ENCODE peak calls at places on chromosomes 1 and 21, in ten cellular contexts. One of them, this sample, is unnamed.

GRCh38 chr1:33256335-33256700 is at the start of gene ZNF362:
- DNase-seq in IMR-90: peak
- DNase-seq in kidney epithelial cell: no peak
- DNase-seq in AG04450: peak
- DNase-seq in GM13977: peak
- DNase-seq in endothelial cell: peak
- DNase-seq in thoracic aorta: no peak
- DNase-seq in transverse colon: peak
- DNase-seq in heart right ventricle: peak
- DNase-seq in osteoblast: peak
- DNase-seq in this sample: peak

GRCh38 chr1:64337476-64337875 is 132.5 kb upstream of the CACHD1 start:
- DNase-seq in IMR-90: no peak
- DNase-seq in kidney epithelial cell: no peak
- DNase-seq in AG04450: no peak
- DNase-seq in GM13977: no peak
- DNase-seq in endothelial cell: no peak
- DNase-seq in thoracic aorta: no peak
- DNase-seq in transverse colon: no peak
- DNase-seq in heart right ventricle: no peak
- DNase-seq in osteoblast: no peak
- DNase-seq in this sample: no peak

GRCh38 chr1:197200468-197200899 is 54.0 kb upstream of the ASPM start:
- DNase-seq in IMR-90: peak
- DNase-seq in kidney epithelial cell: no peak
- DNase-seq in AG04450: no peak
- DNase-seq in GM13977: no peak
- DNase-seq in endothelial cell: no peak
- DNase-seq in thoracic aorta: no peak
- DNase-seq in transverse colon: no peak
- DNase-seq in heart right ventricle: no peak
- DNase-seq in osteoblast: no peak
- DNase-seq in this sample: no peak

GRCh38 chr1:220323717-220324116 is 51.5 kb upstream of the RAB3GAP2 start:
- DNase-seq in IMR-90: no peak
- DNase-seq in kidney epithelial cell: no peak
- DNase-seq in AG04450: no peak
- DNase-seq in GM13977: no peak
- DNase-seq in endothelial cell: no peak
- DNase-seq in thoracic aorta: no peak
- DNase-seq in transverse colon: no peak
- DNase-seq in heart right ventricle: no peak
- DNase-seq in osteoblast: no peak
- DNase-seq in this sample: no peak

GRCh38 chr1:154213274-154213673 is 7.1 kb upstream of the CFAP141 start:
- DNase-seq in IMR-90: peak
- DNase-seq in kidney epithelial cell: no peak
- DNase-seq in AG04450: no peak
- DNase-seq in GM13977: no peak
- DNase-seq in endothelial cell: no peak
- DNase-seq in thoracic aorta: no peak
- DNase-seq in transverse colon: no peak
- DNase-seq in heart right ventricle: no peak
- DNase-seq in osteoblast: peak
- DNase-seq in this sample: no peak

GRCh38 chr21:46459356-46460112 is 843 bp downstream of the DIP2A start:
- DNase-seq in IMR-90: peak
- DNase-seq in kidney epithelial cell: no peak
- DNase-seq in AG04450: no peak
- DNase-seq in GM13977: no peak
- DNase-seq in endothelial cell: peak
- DNase-seq in thoracic aorta: no peak
- DNase-seq in transverse colon: peak
- DNase-seq in heart right ventricle: peak
- DNase-seq in osteoblast: peak
- DNase-seq in this sample: no peak

GRCh38 chr21:38956791-38957571 is 151.3 kb downstream of the ETS2 start:
- DNase-seq in IMR-90: peak
- DNase-seq in kidney epithelial cell: no peak
- DNase-seq in AG04450: no peak
- DNase-seq in GM13977: no peak
- DNase-seq in endothelial cell: no peak
- DNase-seq in thoracic aorta: no peak
- DNase-seq in transverse colon: peak
- DNase-seq in heart right ventricle: no peak
- DNase-seq in osteoblast: no peak
- DNase-seq in this sample: no peak

GRCh38 chr1:84090447-84091244 is 53.4 kb upstream of the PRKACB start:
- DNase-seq in IMR-90: no peak
- DNase-seq in kidney epithelial cell: no peak
- DNase-seq in AG04450: no peak
- DNase-seq in GM13977: no peak
- DNase-seq in endothelial cell: no peak
- DNase-seq in thoracic aorta: no peak
- DNase-seq in transverse colon: no peak
- DNase-seq in heart right ventricle: no peak
- DNase-seq in osteoblast: no peak
- DNase-seq in this sample: no peak

DNA sequence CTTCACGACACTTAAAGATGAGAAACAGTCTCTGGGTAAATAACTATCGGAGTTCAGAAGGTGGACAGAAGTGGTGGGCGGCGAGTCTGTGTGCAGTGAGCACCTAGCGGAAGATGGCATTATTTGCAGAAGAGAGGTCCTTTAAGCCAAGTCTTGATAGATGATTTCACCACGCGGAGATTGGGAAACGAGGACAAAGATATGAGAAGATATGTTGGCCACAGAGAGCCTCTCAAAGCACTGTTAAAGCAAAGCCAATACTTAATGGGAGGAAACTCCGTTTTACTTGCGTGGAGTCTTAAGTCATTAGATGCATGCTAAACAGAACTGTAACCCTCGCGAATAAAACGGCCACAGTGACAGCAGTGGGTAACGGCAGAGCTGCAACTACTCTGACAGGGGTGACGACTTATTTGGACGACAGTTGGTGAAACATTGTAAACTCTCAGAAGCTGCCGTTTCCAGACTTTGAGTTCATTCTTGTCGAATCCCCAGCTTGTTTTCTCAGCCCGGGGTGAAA is 576 bp upstream of the CEP350 start:
- DNase-seq in IMR-90: peak
- DNase-seq in kidney epithelial cell: no peak
- DNase-seq in AG04450: peak
- DNase-seq in GM13977: peak
- DNase-seq in endothelial cell: peak
- DNase-seq in thoracic aorta: no peak
- DNase-seq in transverse colon: peak
- DNase-seq in heart right ventricle: no peak
- DNase-seq in osteoblast: peak
- DNase-seq in this sample: no peak
- TF ChIP-seq CTCF in IMR-90: peak
- TF ChIP-seq CTCF in kidney epithelial cell: peak
- TF ChIP-seq CTCF in AG04450: peak
- TF ChIP-seq CTCF in GM13977: peak
- TF ChIP-seq CTCF in endothelial cell: no peak
- TF ChIP-seq CTCF in thoracic aorta: peak
- TF ChIP-seq CTCF in transverse colon: peak
- TF ChIP-seq CTCF in heart right ventricle: peak
- TF ChIP-seq CTCF in osteoblast: peak
- TF ChIP-seq CTCF in this sample: peak

GRCh38 chr21:44836349-44836665 is 18.4 kb upstream of the SUMO3 start:
- DNase-seq in IMR-90: no peak
- DNase-seq in kidney epithelial cell: no peak
- DNase-seq in AG04450: no peak
- DNase-seq in GM13977: no peak
- DNase-seq in endothelial cell: no peak
- DNase-seq in thoracic aorta: no peak
- DNase-seq in transverse colon: no peak
- DNase-seq in heart right ventricle: no peak
- DNase-seq in osteoblast: peak
- DNase-seq in this sample: no peak

GRCh38 chr21:44835647-44835973 is 17.7 kb upstream of the SUMO3 start:
- DNase-seq in IMR-90: no peak
- DNase-seq in kidney epithelial cell: no peak
- DNase-seq in AG04450: no peak
- DNase-seq in GM13977: no peak
- DNase-seq in endothelial cell: no peak
- DNase-seq in thoracic aorta: no peak
- DNase-seq in transverse colon: no peak
- DNase-seq in heart right ventricle: no peak
- DNase-seq in osteoblast: no peak
- DNase-seq in this sample: no peak

GRCh38 chr21:44837537-44837936 is 19.7 kb upstream of the SUMO3 start:
- DNase-seq in IMR-90: no peak
- DNase-seq in kidney epithelial cell: no peak
- DNase-seq in AG04450: no peak
- DNase-seq in GM13977: no peak
- DNase-seq in endothelial cell: no peak
- DNase-seq in thoracic aorta: no peak
- DNase-seq in transverse colon: no peak
- DNase-seq in heart right ventricle: no peak
- DNase-seq in osteoblast: no peak
- DNase-seq in this sample: no peak

GRCh38 chr21:44838038-44838895 is 20.4 kb upstream of the SUMO3 start:
- DNase-seq in IMR-90: no peak
- DNase-seq in kidney epithelial cell: no peak
- DNase-seq in AG04450: no peak
- DNase-seq in GM13977: no peak
- DNase-seq in endothelial cell: no peak
- DNase-seq in thoracic aorta: no peak
- DNase-seq in transverse colon: no peak
- DNase-seq in heart right ventricle: no peak
- DNase-seq in osteoblast: no peak
- DNase-seq in this sample: no peak

DNA sequence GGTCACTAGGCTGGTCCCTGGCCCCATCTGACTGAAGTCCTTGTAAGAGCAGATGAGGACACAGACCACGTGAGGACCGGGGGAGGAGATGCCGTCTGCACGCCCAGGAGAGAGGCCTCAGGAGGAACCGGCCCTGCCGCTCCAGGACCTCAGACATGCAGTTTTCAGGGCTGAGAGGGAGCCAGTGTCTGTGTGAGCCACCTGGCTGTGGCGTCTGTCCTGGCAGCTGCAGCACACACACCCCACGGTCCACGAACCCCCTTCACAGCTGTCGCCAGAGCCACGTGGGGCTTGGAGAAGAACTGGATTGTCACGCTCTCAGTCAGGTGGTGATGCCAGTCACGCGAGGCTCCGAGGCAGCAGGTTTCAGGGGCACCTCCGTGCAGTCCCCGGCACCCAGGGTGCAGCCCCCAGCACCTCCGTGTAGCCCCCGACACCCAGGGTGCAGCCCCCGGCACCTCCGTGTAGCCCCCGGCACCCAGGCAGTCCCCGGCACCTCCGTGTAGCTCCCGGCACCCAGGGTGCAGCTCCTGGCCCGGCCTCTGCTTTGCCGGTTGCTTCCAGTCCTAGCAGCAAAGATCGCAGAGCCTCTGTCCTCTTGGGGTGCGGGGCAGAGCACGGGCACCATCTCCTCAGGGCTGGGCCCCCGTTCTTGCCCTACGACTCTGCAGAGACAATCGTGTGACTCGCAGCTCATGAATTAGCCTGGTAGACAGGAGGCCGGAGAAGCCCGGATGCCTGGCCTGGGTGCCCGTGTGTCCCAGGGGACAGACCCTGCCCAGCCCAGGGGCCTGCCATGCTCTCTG is 19.0 kb upstream of the SUMO3 start:
- DNase-seq in IMR-90: no peak
- DNase-seq in kidney epithelial cell: no peak
- DNase-seq in AG04450: no peak
- DNase-seq in GM13977: no peak
- DNase-seq in endothelial cell: no peak
- DNase-seq in thoracic aorta: no peak
- DNase-seq in transverse colon: peak
- DNase-seq in heart right ventricle: no peak
- DNase-seq in osteoblast: peak
- DNase-seq in this sample: no peak
- TF ChIP-seq CTCF in IMR-90: no peak
- TF ChIP-seq CTCF in kidney epithelial cell: no peak
- TF ChIP-seq CTCF in AG04450: no peak
- TF ChIP-seq CTCF in GM13977: no peak
- TF ChIP-seq CTCF in endothelial cell: no peak
- TF ChIP-seq CTCF in thoracic aorta: no peak
- TF ChIP-seq CTCF in transverse colon: no peak
- TF ChIP-seq CTCF in heart right ventricle: no peak
- TF ChIP-seq CTCF in osteoblast: no peak
- TF ChIP-seq CTCF in this sample: no peak

GRCh38 chr1:20339811-20340457 is 49.3 kb downstream of the VWA5B1 start:
- DNase-seq in IMR-90: no peak
- DNase-seq in kidney epithelial cell: no peak
- DNase-seq in AG04450: no peak
- DNase-seq in GM13977: no peak
- DNase-seq in endothelial cell: no peak
- DNase-seq in thoracic aorta: no peak
- DNase-seq in transverse colon: no peak
- DNase-seq in heart right ventricle: no peak
- DNase-seq in osteoblast: peak
- DNase-seq in this sample: no peak
- TF ChIP-seq CTCF in IMR-90: no peak
- TF ChIP-seq CTCF in kidney epithelial cell: no peak
- TF ChIP-seq CTCF in AG04450: no peak
- TF ChIP-seq CTCF in GM13977: no peak
- TF ChIP-seq CTCF in endothelial cell: no peak
- TF ChIP-seq CTCF in thoracic aorta: no peak
- TF ChIP-seq CTCF in transverse colon: no peak
- TF ChIP-seq CTCF in heart right ventricle: no peak
- TF ChIP-seq CTCF in osteoblast: no peak
- TF ChIP-seq CTCF in this sample: no peak

GRCh38 chr1:222090103-222090502 is 348.2 kb upstream of the DUSP10 start:
- DNase-seq in IMR-90: no peak
- DNase-seq in kidney epithelial cell: no peak
- DNase-seq in AG04450: no peak
- DNase-seq in GM13977: no peak
- DNase-seq in endothelial cell: no peak
- DNase-seq in thoracic aorta: no peak
- DNase-seq in transverse colon: no peak
- DNase-seq in heart right ventricle: no peak
- DNase-seq in osteoblast: no peak
- DNase-seq in this sample: no peak

GRCh38 chr1:222084048-222084447 is 342.2 kb upstream of the DUSP10 start:
- DNase-seq in IMR-90: no peak
- DNase-seq in kidney epithelial cell: no peak
- DNase-seq in AG04450: no peak
- DNase-seq in GM13977: no peak
- DNase-seq in endothelial cell: no peak
- DNase-seq in thoracic aorta: no peak
- DNase-seq in transverse colon: no peak
- DNase-seq in heart right ventricle: no peak
- DNase-seq in osteoblast: no peak
- DNase-seq in this sample: no peak

GRCh38 chr1:222081859-222082258 is 340.0 kb upstream of the DUSP10 start:
- DNase-seq in IMR-90: peak
- DNase-seq in kidney epithelial cell: no peak
- DNase-seq in AG04450: no peak
- DNase-seq in GM13977: no peak
- DNase-seq in endothelial cell: no peak
- DNase-seq in thoracic aorta: no peak
- DNase-seq in transverse colon: no peak
- DNase-seq in heart right ventricle: no peak
- DNase-seq in osteoblast: no peak
- DNase-seq in this sample: no peak

GRCh38 chr1:222087207-222087920 is 345.5 kb upstream of the DUSP10 start:
- DNase-seq in IMR-90: no peak
- DNase-seq in kidney epithelial cell: peak
- DNase-seq in AG04450: no peak
- DNase-seq in GM13977: no peak
- DNase-seq in endothelial cell: no peak
- DNase-seq in thoracic aorta: no peak
- DNase-seq in transverse colon: no peak
- DNase-seq in heart right ventricle: no peak
- DNase-seq in osteoblast: peak
- DNase-seq in this sample: no peak

GRCh38 chr1:222084996-222085395 is 343.1 kb upstream of the DUSP10 start:
- DNase-seq in IMR-90: peak
- DNase-seq in kidney epithelial cell: peak
- DNase-seq in AG04450: no peak
- DNase-seq in GM13977: no peak
- DNase-seq in endothelial cell: no peak
- DNase-seq in thoracic aorta: no peak
- DNase-seq in transverse colon: no peak
- DNase-seq in heart right ventricle: no peak
- DNase-seq in osteoblast: no peak
- DNase-seq in this sample: no peak
- TF ChIP-seq CTCF in IMR-90: no peak
- TF ChIP-seq CTCF in kidney epithelial cell: no peak
- TF ChIP-seq CTCF in AG04450: no peak
- TF ChIP-seq CTCF in GM13977: no peak
- TF ChIP-seq CTCF in endothelial cell: no peak
- TF ChIP-seq CTCF in thoracic aorta: no peak
- TF ChIP-seq CTCF in transverse colon: no peak
- TF ChIP-seq CTCF in heart right ventricle: no peak
- TF ChIP-seq CTCF in osteoblast: no peak
- TF ChIP-seq CTCF in this sample: no peak

This sample was measured in neural crest cell.